ENCODE peak calls at places on chromosomes 12 and 14, in four cellular contexts. One of them, this sample, is unnamed. For H3K36me3, the result is how much of the 10 kb centered on the place peaks cover.

GRCh38 chr14:21997300-21997699 is 323.7 kb upstream of the OR4E1 start:
- DNase-seq in right lobe of liver: no peak
- DNase-seq in tibial nerve: no peak
- DNase-seq in lung: no peak
- DNase-seq in this sample: peak

GRCh38 chr14:72920008-72920407 is 6.3 kb upstream of the DCAF4 start:
- DNase-seq in right lobe of liver: no peak
- DNase-seq in lung: no peak
- DNase-seq in tibial nerve: no peak
- DNase-seq in this sample: no peak

GRCh38 chr14:34453226-34453625 is 8.8 kb downstream of the SPTSSA start:
- DNase-seq in tibial nerve: no peak
- DNase-seq in right lobe of liver: no peak
- DNase-seq in lung: no peak
- DNase-seq in this sample: no peak

GRCh38 chr14:37114039-37114438 is 58.4 kb downstream of the SLC25A21 start:
- DNase-seq in lung: no peak
- DNase-seq in tibial nerve: no peak
- DNase-seq in right lobe of liver: no peak
- DNase-seq in this sample: no peak

GRCh38 chr12:40107098-40107802 is 1.4 kb upstream of the SLC2A13 start:
- DNase-seq in right lobe of liver: peak
- DNase-seq in tibial nerve: peak
- DNase-seq in lung: peak
- DNase-seq in this sample: peak

GRCh38 chr14:24367506-24368214 is at the start of gene NFATC4:
- DNase-seq in tibial nerve: peak
- DNase-seq in lung: peak
- DNase-seq in right lobe of liver: no peak
- DNase-seq in this sample: peak

GRCh38 chr14:94120667-94121335 is 8.6 kb downstream of the IFI27L2 start:
- DNase-seq in right lobe of liver: no peak
- DNase-seq in lung: no peak
- DNase-seq in tibial nerve: no peak
- DNase-seq in this sample: peak

GRCh38 chr12:131900397-131900796 is 6.0 kb downstream of the ULK1 start:
- DNase-seq in tibial nerve: no peak
- DNase-seq in lung: no peak
- DNase-seq in right lobe of liver: no peak
- DNase-seq in this sample: no peak

GRCh38 chr12:6335451-6336078 is 6.3 kb downstream of the TNFRSF1A start:
- DNase-seq in lung: peak
- DNase-seq in right lobe of liver: peak
- DNase-seq in tibial nerve: peak
- DNase-seq in this sample: peak

GRCh38 chr14:103131580-103131979 is 8.3 kb downstream of the TNFAIP2 start:
- DNase-seq in right lobe of liver: peak
- DNase-seq in tibial nerve: no peak
- DNase-seq in lung: no peak
- DNase-seq in this sample: no peak

GRCh38 chr12:116687888-116688287 is 50.0 kb downstream of the SPRING1 start:
- DNase-seq in right lobe of liver: no peak
- DNase-seq in lung: no peak
- DNase-seq in tibial nerve: no peak
- DNase-seq in this sample: no peak

GRCh38 chr12:119372540-119372939 is 38.0 kb downstream of the CCDC60 start:
- DNase-seq in lung: peak
- DNase-seq in tibial nerve: no peak
- DNase-seq in right lobe of liver: no peak
- DNase-seq in this sample: no peak

GRCh38 chr12:29317556-29318363 is 63.2 kb downstream of the ERGIC2 start:
- DNase-seq in lung: no peak
- DNase-seq in tibial nerve: no peak
- DNase-seq in right lobe of liver: no peak
- DNase-seq in this sample: peak

GRCh38 chr14:32950584-32950983 is 11.9 kb downstream of the NPAS3 start:
- DNase-seq in lung: no peak
- DNase-seq in right lobe of liver: no peak
- DNase-seq in tibial nerve: no peak
- DNase-seq in this sample: peak

GRCh38 chr12:105672171-105672570 is 341.7 kb downstream of the C12orf75 start:
- DNase-seq in tibial nerve: no peak
- DNase-seq in right lobe of liver: no peak
- DNase-seq in lung: peak
- DNase-seq in this sample: no peak

GRCh38 chr14:79056879-79057278 is 886.7 kb downstream of the NRXN3 start:
- DNase-seq in lung: no peak
- DNase-seq in tibial nerve: no peak
- DNase-seq in right lobe of liver: no peak
- DNase-seq in this sample: peak

GRCh38 chr12:52980096-52980694 is 26.1 kb upstream of the EIF4B start:
- DNase-seq in tibial nerve: no peak
- DNase-seq in lung: no peak
- DNase-seq in right lobe of liver: no peak
- DNase-seq in this sample: no peak

GRCh38 chr12:34214011-34214410 is 191.7 kb downstream of the ALG10 start:
- DNase-seq in tibial nerve: no peak
- DNase-seq in right lobe of liver: no peak
- DNase-seq in lung: no peak
- DNase-seq in this sample: no peak
- TF ChIP-seq CTCF in tibial nerve: no peak
- TF ChIP-seq CTCF in right lobe of liver: no peak
- TF ChIP-seq CTCF in lung: no peak
- TF ChIP-seq CTCF in this sample: no peak

DNA sequence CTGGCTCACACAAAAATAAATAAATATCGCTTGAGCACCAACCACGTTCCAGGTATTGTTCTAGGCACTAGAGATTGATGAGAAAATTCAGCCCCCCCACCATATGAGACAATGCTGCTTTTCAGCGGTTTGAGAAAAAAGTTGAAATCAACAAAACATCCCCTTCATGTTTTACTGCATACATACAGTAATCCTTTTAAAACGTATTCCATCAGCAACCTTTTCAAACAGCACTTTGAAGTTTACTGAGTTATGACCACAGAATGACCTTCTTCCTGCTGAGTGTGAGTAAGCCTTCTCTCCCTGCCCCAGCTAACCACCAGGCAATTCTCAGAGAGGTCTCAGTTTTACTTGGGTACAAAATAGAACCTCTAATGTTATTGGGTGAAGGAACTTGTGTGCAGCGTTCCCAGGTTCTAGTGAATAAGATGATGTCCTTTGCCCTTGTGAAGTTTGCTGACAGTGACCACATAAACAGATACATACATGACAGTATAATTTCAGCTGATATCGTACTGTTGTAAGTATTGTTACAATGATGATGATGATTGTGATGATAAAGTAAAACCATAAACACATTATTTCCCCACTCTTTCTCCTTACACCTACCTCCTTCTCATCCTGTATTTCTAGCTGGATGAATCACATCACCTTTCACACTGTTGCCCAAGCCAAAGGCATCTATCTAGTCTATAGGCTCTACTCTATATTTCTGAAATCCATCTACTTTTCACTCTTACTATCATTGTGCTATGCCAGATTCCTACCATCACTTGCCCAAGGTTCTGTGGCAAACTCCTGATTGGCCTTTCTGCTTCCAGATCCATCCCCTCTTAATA is 124.4 kb upstream of the KRR1 start:
- DNase-seq in lung: no peak
- DNase-seq in right lobe of liver: no peak
- DNase-seq in tibial nerve: no peak
- DNase-seq in this sample: peak
- H3K27ac ChIP-seq in lung: no peak
- H3K27ac ChIP-seq in right lobe of liver: no peak
- H3K27ac ChIP-seq in tibial nerve: no peak
- H3K27ac ChIP-seq in this sample: peak

GRCh38 chr12:49070971-49071370 is 1.2 kb upstream of the RHEBL1 start:
- DNase-seq in tibial nerve: no peak
- DNase-seq in right lobe of liver: no peak
- DNase-seq in lung: no peak
- DNase-seq in this sample: no peak
- H3K36me3 ChIP-seq in tibial nerve: under half
- H3K36me3 ChIP-seq in right lobe of liver: under half
- H3K36me3 ChIP-seq in lung: under half
- H3K36me3 ChIP-seq in this sample: under half

GRCh38 chr12:2641209-2641608 is 153.6 kb upstream of the FKBP4 start:
- DNase-seq in right lobe of liver: no peak
- DNase-seq in tibial nerve: no peak
- DNase-seq in lung: no peak
- DNase-seq in this sample: peak
- TF ChIP-seq CTCF in right lobe of liver: no peak
- TF ChIP-seq CTCF in tibial nerve: no peak
- TF ChIP-seq CTCF in lung: no peak
- TF ChIP-seq CTCF in this sample: peak

DNA sequence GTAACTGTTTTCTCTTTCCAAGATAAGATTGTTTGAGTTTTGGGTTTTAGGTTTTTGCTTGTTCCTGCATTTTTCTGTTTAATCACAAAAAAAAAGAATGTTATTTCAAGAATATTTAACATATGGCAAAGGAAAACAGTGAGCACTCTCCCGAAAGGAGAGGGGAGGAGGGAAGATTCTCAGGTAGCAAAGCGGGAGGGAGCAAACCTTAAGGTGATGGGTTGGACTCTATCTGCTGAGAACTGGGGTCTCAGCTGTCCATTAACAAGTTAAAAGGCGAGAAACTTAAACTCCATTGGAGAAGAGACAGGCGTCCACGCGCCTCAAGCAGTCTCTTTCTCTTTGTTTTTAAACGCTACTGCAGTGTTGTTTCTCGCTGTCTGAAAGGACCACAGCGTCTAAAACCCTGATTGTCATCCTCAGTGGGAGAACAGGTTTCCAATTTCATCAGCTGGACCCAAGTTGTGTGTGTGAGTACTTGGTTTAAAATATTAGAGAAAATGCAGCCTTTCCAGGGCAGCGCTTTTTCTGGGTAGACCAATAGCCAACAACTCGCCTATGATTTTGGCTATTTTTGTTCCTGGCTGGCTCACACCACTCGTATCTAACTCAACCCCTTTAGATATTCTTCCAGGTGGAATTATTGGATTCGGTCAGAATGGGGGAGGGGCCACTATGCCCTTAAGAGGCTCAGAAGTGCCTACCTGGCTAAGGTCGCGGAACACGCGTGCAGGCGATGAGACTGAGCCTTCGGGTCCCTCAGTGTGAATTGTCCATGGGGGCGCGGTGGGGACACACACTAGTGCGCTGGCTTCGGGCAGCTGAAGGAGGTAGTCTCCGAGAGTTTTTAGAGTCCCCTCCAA is 8.2 kb downstream of the SIX1 start:
- DNase-seq in right lobe of liver: no peak
- DNase-seq in tibial nerve: no peak
- DNase-seq in lung: no peak
- DNase-seq in this sample: no peak
- H3K27ac ChIP-seq in right lobe of liver: no peak
- H3K27ac ChIP-seq in tibial nerve: no peak
- H3K27ac ChIP-seq in lung: no peak
- H3K27ac ChIP-seq in this sample: no peak

GRCh38 chr14:100117026-100117425 is 42.4 kb downstream of the DEGS2 start:
- DNase-seq in right lobe of liver: peak
- DNase-seq in lung: no peak
- DNase-seq in tibial nerve: no peak
- DNase-seq in this sample: no peak
- H3K36me3 ChIP-seq in right lobe of liver: under half
- H3K36me3 ChIP-seq in lung: under half
- H3K36me3 ChIP-seq in tibial nerve: under half
- H3K36me3 ChIP-seq in this sample: under half

This sample was measured in brain microvascular endothelial cell.